ENCODE peak calls at places on chromosome 18, in four cellular contexts. One of them, this sample, is unnamed.

GRCh38 chr18:77316641-77317040 is 67.0 kb downstream of the GALR1 start:
- DNase-seq in fibroblast of mammary gland: peak; percentile 27
- DNase-seq in nephron progenitor cell: no peak
- DNase-seq in mucosa of descending colon: no peak
- DNase-seq in this sample: no peak

GRCh38 chr18:24763765-24764548 is 303.5 kb downstream of the HRH4 start:
- DNase-seq in fibroblast of mammary gland: peak; percentile 97
- DNase-seq in nephron progenitor cell: no peak
- DNase-seq in mucosa of descending colon: no peak
- DNase-seq in this sample: no peak

GRCh38 chr18:49677762-49678398 is 116.0 kb downstream of the LIPG start:
- DNase-seq in fibroblast of mammary gland: no peak
- DNase-seq in nephron progenitor cell: no peak
- DNase-seq in mucosa of descending colon: peak; percentile 49
- DNase-seq in this sample: no peak

GRCh38 chr18:2932247-2933181 is 80.4 kb downstream of the LPIN2 start:
- DNase-seq in fibroblast of mammary gland: peak; percentile 77
- DNase-seq in nephron progenitor cell: peak; percentile 48
- DNase-seq in mucosa of descending colon: peak; percentile 85
- DNase-seq in this sample: no peak

GRCh38 chr18:42052137-42052708 is 97.2 kb downstream of the PIK3C3 start:
- DNase-seq in fibroblast of mammary gland: peak; percentile 53
- DNase-seq in nephron progenitor cell: no peak
- DNase-seq in mucosa of descending colon: no peak
- DNase-seq in this sample: no peak

GRCh38 chr18:44579028-44579692 is 101.5 kb upstream of the SETBP1 start:
- DNase-seq in fibroblast of mammary gland: peak; percentile 43
- DNase-seq in nephron progenitor cell: no peak
- DNase-seq in mucosa of descending colon: no peak
- DNase-seq in this sample: no peak

GRCh38 chr18:60875957-60876507 is 457.2 kb upstream of the CDH20 start:
- DNase-seq in fibroblast of mammary gland: no peak
- DNase-seq in nephron progenitor cell: no peak
- DNase-seq in mucosa of descending colon: no peak
- DNase-seq in this sample: no peak

GRCh38 chr18:12840382-12840781 is 43.7 kb downstream of the PTPN2 start:
- DNase-seq in fibroblast of mammary gland: no peak
- DNase-seq in nephron progenitor cell: no peak
- DNase-seq in mucosa of descending colon: no peak
- DNase-seq in this sample: no peak

GRCh38 chr18:33706391-33706790 is 128.4 kb downstream of the ASXL3 start:
- DNase-seq in fibroblast of mammary gland: peak; percentile 66
- DNase-seq in nephron progenitor cell: no peak
- DNase-seq in mucosa of descending colon: no peak
- DNase-seq in this sample: no peak

GRCh38 chr18:26546875-26547301 is 1.5 kb downstream of the KCTD1 start:
- DNase-seq in fibroblast of mammary gland: no peak
- DNase-seq in nephron progenitor cell: peak; percentile 37
- DNase-seq in mucosa of descending colon: peak; percentile 3
- DNase-seq in this sample: no peak

GRCh38 chr18:32300914-32301313 is 111.1 kb downstream of the MEP1B start:
- DNase-seq in fibroblast of mammary gland: peak; percentile 93
- DNase-seq in nephron progenitor cell: no peak
- DNase-seq in mucosa of descending colon: no peak
- DNase-seq in this sample: no peak

GRCh38 chr18:39453882-39454281 is 1888.3 kb upstream of the CELF4 start:
- DNase-seq in fibroblast of mammary gland: peak; percentile 61
- DNase-seq in nephron progenitor cell: no peak
- DNase-seq in mucosa of descending colon: peak; percentile 24
- DNase-seq in this sample: no peak

GRCh38 chr18:35511428-35511827 is 13.7 kb upstream of the INO80C start:
- DNase-seq in fibroblast of mammary gland: no peak
- DNase-seq in nephron progenitor cell: no peak
- DNase-seq in mucosa of descending colon: no peak
- DNase-seq in this sample: no peak

GRCh38 chr18:31061945-31062344 is 19.4 kb upstream of the DSC3 start:
- DNase-seq in fibroblast of mammary gland: no peak
- DNase-seq in nephron progenitor cell: no peak
- DNase-seq in mucosa of descending colon: no peak
- DNase-seq in this sample: no peak

GRCh38 chr18:40094441-40094840 is 1860.6 kb upstream of the PIK3C3 start:
- DNase-seq in fibroblast of mammary gland: peak; percentile 50
- DNase-seq in nephron progenitor cell: no peak
- DNase-seq in mucosa of descending colon: no peak
- DNase-seq in this sample: no peak

GRCh38 chr18:34650121-34650545 is 60.0 kb upstream of the DTNA start:
- DNase-seq in fibroblast of mammary gland: peak; percentile 83
- DNase-seq in nephron progenitor cell: no peak
- DNase-seq in mucosa of descending colon: no peak
- DNase-seq in this sample: no peak

GRCh38 chr18:65750421-65751144 is at the start of gene CDH7:
- DNase-seq in fibroblast of mammary gland: no peak
- DNase-seq in nephron progenitor cell: peak; percentile 76
- DNase-seq in mucosa of descending colon: no peak
- DNase-seq in this sample: no peak

DNA sequence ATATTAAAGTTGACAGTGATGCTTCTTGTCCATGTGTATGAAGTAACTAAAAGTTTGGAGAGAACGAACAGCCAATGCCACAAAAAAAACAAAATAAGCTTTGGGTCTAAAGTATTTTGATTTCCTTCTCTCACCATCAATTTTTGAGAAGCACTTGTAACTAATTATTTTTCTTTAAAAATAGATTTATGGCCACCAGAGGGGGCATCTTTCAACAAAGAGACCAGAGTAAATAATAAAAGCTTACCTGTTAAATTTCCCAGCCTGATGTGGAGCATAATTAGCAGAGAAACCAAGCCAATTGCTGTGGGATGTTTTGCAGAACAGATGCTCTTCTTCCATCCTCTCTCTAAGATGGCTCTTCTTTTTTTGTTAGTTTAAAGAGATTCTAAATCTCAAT is 29.0 kb downstream of the LINC00305 start:
- DNase-seq in fibroblast of mammary gland: no peak
- DNase-seq in nephron progenitor cell: no peak
- DNase-seq in mucosa of descending colon: no peak
- DNase-seq in this sample: no peak
- TF ChIP-seq CTCF in fibroblast of mammary gland: no peak
- TF ChIP-seq CTCF in nephron progenitor cell: no peak
- TF ChIP-seq CTCF in mucosa of descending colon: no peak
- TF ChIP-seq CTCF in this sample: no peak

DNA sequence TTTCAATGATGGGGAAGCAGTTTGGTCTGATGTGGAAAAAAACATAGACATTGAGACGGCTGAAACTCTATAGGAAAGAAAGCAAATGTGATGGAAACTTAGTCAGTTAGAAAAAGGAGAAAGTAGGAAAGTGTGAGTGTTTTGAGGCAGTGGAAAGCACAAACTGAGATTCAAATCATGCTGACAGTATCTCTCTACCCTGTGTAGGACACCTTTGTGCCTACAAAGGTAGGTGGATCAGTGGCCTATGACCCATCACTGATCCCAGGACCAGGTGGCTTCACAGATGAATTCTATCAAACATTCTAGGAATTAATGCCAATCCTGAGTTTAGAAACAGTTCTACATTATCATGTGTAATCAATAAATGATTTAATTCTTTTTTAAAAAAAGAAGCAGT is 57.1 kb downstream of the CD226 start:
- DNase-seq in fibroblast of mammary gland: no peak
- DNase-seq in nephron progenitor cell: no peak
- DNase-seq in mucosa of descending colon: no peak
- DNase-seq in this sample: no peak
- TF ChIP-seq CTCF in fibroblast of mammary gland: no peak
- TF ChIP-seq CTCF in nephron progenitor cell: no peak
- TF ChIP-seq CTCF in mucosa of descending colon: no peak
- TF ChIP-seq CTCF in this sample: no peak

GRCh38 chr18:55477537-55478300 is 110.3 kb downstream of the TCF4 start:
- DNase-seq in fibroblast of mammary gland: peak; percentile 72
- DNase-seq in nephron progenitor cell: no peak
- DNase-seq in mucosa of descending colon: peak; percentile 9
- DNase-seq in this sample: no peak
- TF ChIP-seq CTCF in fibroblast of mammary gland: peak; percentile 39
- TF ChIP-seq CTCF in nephron progenitor cell: no peak
- TF ChIP-seq CTCF in mucosa of descending colon: no peak
- TF ChIP-seq CTCF in this sample: no peak

DNA sequence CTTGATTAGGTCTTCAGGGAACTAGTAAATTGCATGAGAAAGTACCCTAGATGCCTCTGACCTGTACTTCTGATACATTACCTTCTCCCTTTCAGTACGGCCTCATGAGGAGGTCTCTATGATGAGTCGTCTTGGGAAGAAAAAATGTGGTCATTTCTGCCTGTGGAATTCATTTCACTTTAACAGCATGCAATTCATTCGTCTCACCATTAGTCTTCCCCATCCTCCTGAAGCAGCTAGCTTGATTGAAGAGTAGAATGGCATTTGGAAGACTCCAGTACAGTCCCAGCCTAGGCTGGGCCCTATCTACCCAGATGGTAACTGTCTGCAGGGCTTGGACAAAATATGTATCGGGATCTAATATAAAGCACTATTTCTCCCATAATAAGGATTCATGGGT is 52.1 kb downstream of the TMX3 start:
- DNase-seq in fibroblast of mammary gland: peak; percentile 57
- DNase-seq in nephron progenitor cell: no peak
- DNase-seq in mucosa of descending colon: no peak
- DNase-seq in this sample: no peak
- TF ChIP-seq CTCF in fibroblast of mammary gland: peak; percentile 33
- TF ChIP-seq CTCF in nephron progenitor cell: no peak
- TF ChIP-seq CTCF in mucosa of descending colon: no peak
- TF ChIP-seq CTCF in this sample: no peak

GRCh38 chr18:79786781-79787526 is 10.8 kb upstream of the KCNG2 start:
- DNase-seq in fibroblast of mammary gland: peak; percentile 81
- DNase-seq in nephron progenitor cell: no peak
- DNase-seq in mucosa of descending colon: no peak
- DNase-seq in this sample: no peak
- TF ChIP-seq CTCF in fibroblast of mammary gland: no peak
- TF ChIP-seq CTCF in nephron progenitor cell: no peak
- TF ChIP-seq CTCF in mucosa of descending colon: no peak
- TF ChIP-seq CTCF in this sample: no peak

DNA sequence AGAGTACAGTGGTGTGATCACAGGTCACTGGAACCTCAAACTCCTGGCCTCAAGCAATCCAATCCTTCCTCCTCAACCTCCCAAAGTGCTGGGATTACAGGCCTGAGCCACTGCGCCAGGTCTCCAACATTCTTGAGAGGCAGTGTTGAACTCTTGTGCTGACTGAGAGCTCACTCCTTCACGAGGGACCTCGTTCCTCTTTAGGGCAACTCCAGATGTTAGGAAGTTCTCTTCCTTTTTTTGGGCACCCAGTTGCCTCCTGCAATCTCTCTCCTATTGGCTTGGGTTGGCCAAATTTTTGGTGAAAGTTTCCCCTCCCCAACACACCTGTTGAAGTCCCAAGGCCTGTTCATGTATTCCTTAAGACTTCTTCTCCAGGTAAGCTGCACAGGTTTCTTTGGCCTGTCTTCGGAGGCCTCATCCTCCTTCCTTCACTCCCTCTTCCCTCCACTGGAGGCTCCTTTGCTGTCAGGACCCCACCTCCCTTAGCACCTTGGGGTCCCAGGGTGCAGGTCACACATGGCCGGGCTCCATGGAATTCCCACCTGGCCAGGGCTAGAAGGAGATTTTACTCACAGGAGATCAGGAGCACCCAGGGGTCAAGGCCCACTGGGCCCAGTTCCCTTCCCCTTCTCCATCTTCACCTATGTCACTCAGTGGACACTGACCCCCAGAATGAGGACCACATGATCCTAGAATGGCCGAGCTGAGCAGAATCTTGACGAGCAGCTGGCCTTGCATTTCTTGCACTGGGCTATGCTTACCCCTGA is 94.6 kb upstream of the SMAD2 start:
- DNase-seq in fibroblast of mammary gland: no peak
- DNase-seq in nephron progenitor cell: no peak
- DNase-seq in mucosa of descending colon: no peak
- DNase-seq in this sample: no peak
- TF ChIP-seq CTCF in fibroblast of mammary gland: no peak
- TF ChIP-seq CTCF in nephron progenitor cell: no peak
- TF ChIP-seq CTCF in mucosa of descending colon: no peak
- TF ChIP-seq CTCF in this sample: no peak

GRCh38 chr18:74692367-74693013 is 94.8 kb downstream of the ZNF407 start:
- DNase-seq in fibroblast of mammary gland: no peak
- DNase-seq in nephron progenitor cell: no peak
- DNase-seq in mucosa of descending colon: no peak
- DNase-seq in this sample: no peak

GRCh38 chr18:74694436-74694835 is 96.8 kb downstream of the ZNF407 start:
- DNase-seq in fibroblast of mammary gland: peak; percentile 21
- DNase-seq in nephron progenitor cell: no peak
- DNase-seq in mucosa of descending colon: no peak
- DNase-seq in this sample: no peak

GRCh38 chr18:74683573-74683972 is 85.9 kb downstream of the ZNF407 start:
- DNase-seq in fibroblast of mammary gland: peak; percentile 11
- DNase-seq in nephron progenitor cell: no peak
- DNase-seq in mucosa of descending colon: no peak
- DNase-seq in this sample: no peak

GRCh38 chr18:74695170-74695569 is 97.5 kb downstream of the ZNF407 start:
- DNase-seq in fibroblast of mammary gland: no peak
- DNase-seq in nephron progenitor cell: no peak
- DNase-seq in mucosa of descending colon: no peak
- DNase-seq in this sample: no peak

GRCh38 chr18:74689251-74689650 is 91.6 kb downstream of the ZNF407 start:
- DNase-seq in fibroblast of mammary gland: peak; percentile 89
- DNase-seq in nephron progenitor cell: no peak
- DNase-seq in mucosa of descending colon: no peak
- DNase-seq in this sample: no peak
- TF ChIP-seq CTCF in fibroblast of mammary gland: no peak
- TF ChIP-seq CTCF in nephron progenitor cell: no peak
- TF ChIP-seq CTCF in mucosa of descending colon: no peak
- TF ChIP-seq CTCF in this sample: no peak

GRCh38 chr18:55356815-55357214 is 231.2 kb downstream of the TCF4 start:
- DNase-seq in fibroblast of mammary gland: no peak
- DNase-seq in nephron progenitor cell: no peak
- DNase-seq in mucosa of descending colon: no peak
- DNase-seq in this sample: no peak
- TF ChIP-seq CTCF in fibroblast of mammary gland: no peak
- TF ChIP-seq CTCF in nephron progenitor cell: no peak
- TF ChIP-seq CTCF in mucosa of descending colon: no peak
- TF ChIP-seq CTCF in this sample: no peak

DNA sequence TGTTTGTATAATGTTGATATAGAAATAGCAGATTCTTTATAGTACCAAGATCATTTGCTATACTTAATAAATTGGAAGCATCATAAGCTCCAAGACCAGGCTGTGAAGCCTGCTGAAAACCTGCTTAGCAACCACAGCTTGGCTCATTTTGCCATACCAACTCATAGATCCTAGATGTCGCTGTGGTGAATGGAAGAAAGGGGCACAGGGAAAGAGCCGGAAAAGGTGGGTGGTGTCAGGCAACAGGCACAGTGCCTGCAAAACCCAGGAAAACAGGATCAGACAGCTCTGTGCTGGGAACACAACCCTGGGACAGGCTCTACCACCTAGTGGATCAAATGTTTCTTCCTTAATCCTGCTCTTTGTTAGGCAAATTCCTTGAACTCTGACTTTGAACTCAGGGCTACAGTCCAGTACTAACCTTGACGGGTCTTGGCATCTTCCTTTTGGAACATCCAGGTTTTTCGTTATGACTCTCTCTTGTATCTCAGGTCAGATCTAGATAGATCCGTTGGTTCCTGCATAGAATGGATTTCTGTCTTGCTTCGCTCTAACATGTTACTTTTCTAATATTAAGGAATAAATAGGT is 31.6 kb downstream of the TWSG1 start:
- DNase-seq in fibroblast of mammary gland: peak; percentile 35
- DNase-seq in nephron progenitor cell: peak; percentile 5
- DNase-seq in mucosa of descending colon: peak; percentile 43
- DNase-seq in this sample: no peak
- TF ChIP-seq CTCF in fibroblast of mammary gland: peak; percentile 22
- TF ChIP-seq CTCF in nephron progenitor cell: peak; percentile 12
- TF ChIP-seq CTCF in mucosa of descending colon: no peak
- TF ChIP-seq CTCF in this sample: no peak

This sample was measured in Peyer's patch.